ENCODE peak calls at places on chromosomes 7 and 10, in eight cellular contexts. Z, U, B, T, H, L, P and N are unnamed samples.

GRCh38 chr10:26807532-26807931 is 53.2 kb downstream of the ABI1 start:
- DNase-seq in H (no peak), Z (no peak), B (no peak), L (no peak), U (no peak), T (no peak), P (no peak), N (no peak)

GRCh38 chr7:151431768-151432311 is 8.1 kb downstream of the CRYGN start:
- DNase-seq in H (no peak), Z (no peak), T (no peak), L (no peak), B (no peak), U (no peak), P (no peak), N (no peak)

GRCh38 chr7:121485457-121486243 is 89.5 kb upstream of the FAM3C start:
- DNase-seq in L (no peak), P (no peak), B (no peak), H (peak; percentile 60), U (no peak), Z (peak; percentile 31), T (no peak), N (no peak)

GRCh38 chr10:50281967-50282522 is 30.7 kb upstream of the ASAH2 start:
- DNase-seq in Z (no peak), H (no peak), B (no peak), L (no peak), T (no peak), U (no peak), P (no peak), N (no peak)

GRCh38 chr10:71218046-71218832 is 5.9 kb downstream of the UNC5B start:
- DNase-seq in H (peak; percentile 79), T (peak; percentile 53), U (peak; percentile 74), L (no peak), Z (peak; percentile 83), P (no peak), B (no peak), N (peak; percentile 77)

GRCh38 chr7:75691793-75692543 is 46.8 kb downstream of the HIP1 start:
- DNase-seq in L (no peak), H (no peak), B (no peak), U (no peak), T (no peak), P (no peak), Z (no peak), N (no peak)

GRCh38 chr7:107105591-107106245 is 61.2 kb downstream of the PRKAR2B start:
- DNase-seq in P (no peak), H (no peak), T (no peak), U (no peak), L (no peak), Z (no peak), B (no peak), N (no peak)

GRCh38 chr10:17764142-17764541 is 12.1 kb downstream of the TMEM236 start:
- DNase-seq in P (peak; percentile 68), H (no peak), T (no peak), U (no peak), Z (no peak), B (no peak), L (no peak), N (no peak)

GRCh38 chr7:154757756-154758155 is 245.2 kb downstream of the PAXIP1 start:
- DNase-seq in U (no peak), P (no peak), Z (no peak), T (no peak), L (no peak), H (no peak), B (no peak), N (no peak)

GRCh38 chr10:58268454-58268945 is 462 bp upstream of the CISD1 start:
- DNase-seq in H (no peak), B (no peak), U (no peak), T (no peak), L (no peak), Z (no peak), P (no peak), N (no peak)

GRCh38 chr10:126496771-126497545 is 108.7 kb upstream of the ADAM12 start:
- DNase-seq in T (no peak), P (no peak), H (no peak), Z (no peak), L (no peak), B (no peak), U (no peak), N (no peak)

GRCh38 chr10:30384791-30385201 is 35.7 kb upstream of the MTPAP start:
- DNase-seq in Z (peak; percentile 50), T (peak; percentile 48), U (peak; percentile 68), H (peak; percentile 14), B (no peak), L (peak; percentile 76), P (peak; percentile 79), N (peak; percentile 11)

GRCh38 chr7:74097937-74098614 is 14.5 kb downstream of the LIMK1 start:
- DNase-seq in H (peak; percentile 98), B (no peak), Z (peak; percentile 92), T (peak; percentile 92), U (peak; percentile 84), L (no peak), P (no peak), N (no peak)
- H3K27ac ChIP-seq in H (peak overlapping the region; percentile 98), B (no peak overlapping the region), Z (peak overlapping the region; percentile 89), T (peak overlapping the region; percentile 80), U (peak overlapping the region; percentile 97), L (no peak overlapping the region), P (peak overlapping the region; percentile 45), N (peak overlapping the region; percentile 30)

GRCh38 chr7:139131622-139132021 is 22.1 kb upstream of the ZC3HAV1 start:
- DNase-seq in U (no peak), T (no peak), P (no peak), B (no peak), L (no peak), H (no peak), Z (no peak), N (no peak)

GRCh38 chr7:139124084-139124914 is 14.8 kb upstream of the ZC3HAV1 start:
- DNase-seq in Z (no peak), B (no peak), T (no peak), H (no peak), U (no peak), P (no peak), L (peak; percentile 7), N (no peak)

GRCh38 chr7:139127648-139128047 is 18.1 kb upstream of the ZC3HAV1 start:
- DNase-seq in H (no peak), B (no peak), U (no peak), T (peak; percentile 41), P (no peak), Z (no peak), L (no peak), N (no peak)

GRCh38 chr7:139125637-139126036 is 16.1 kb upstream of the ZC3HAV1 start:
- DNase-seq in Z (no peak), U (no peak), L (no peak), H (no peak), T (no peak), P (no peak), B (no peak), N (no peak)
- H3K27me3 ChIP-seq in Z (no peaks in the 10 kb centered on the region), U (no peaks in the 10 kb centered on the region), L (no peaks in the 10 kb centered on the region), H (peaks cover 19% of the 10 kb centered on the region), T (peaks cover 20% of the 10 kb centered on the region), P (no peaks in the 10 kb centered on the region), B (no peaks in the 10 kb centered on the region), N (peaks cover 10% of the 10 kb centered on the region)

DNA sequence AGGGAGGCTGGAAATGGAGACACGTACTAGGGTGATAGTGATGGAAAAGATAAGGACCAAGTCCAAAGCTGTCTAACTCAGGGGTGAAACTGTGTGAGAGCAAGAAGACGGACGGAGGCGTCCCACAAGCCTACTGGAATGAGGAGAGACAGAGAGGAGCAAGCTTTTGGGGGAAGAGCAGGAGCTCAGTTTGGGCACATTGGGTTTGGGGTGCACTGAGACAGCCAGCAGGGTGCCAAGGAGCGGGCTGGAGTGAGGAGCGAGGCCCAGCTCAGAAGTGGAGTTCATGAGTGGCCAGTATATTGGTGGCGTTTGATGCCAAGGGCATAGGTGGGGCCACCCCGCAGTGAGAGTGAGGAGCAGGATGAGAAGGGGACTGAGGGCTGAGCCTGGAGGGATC is 22.6 kb downstream of the GHRHR start:
- DNase-seq in T (no peak), U (no peak), H (no peak), P (no peak), L (no peak), Z (no peak), B (no peak), N (no peak)
- TF ChIP-seq EZH2 in T (no peak), U (no peak), H (no peak), P (no peak), L (no peak), Z (no peak), B (no peak), N (no peak)

GRCh38 chr10:3981300-3981699 is 196.3 kb upstream of the KLF6 start:
- DNase-seq in U (no peak), H (no peak), T (no peak), L (no peak), P (no peak), Z (no peak), B (no peak), N (no peak)

GRCh38 chr10:3978174-3978573 is 193.2 kb upstream of the KLF6 start:
- DNase-seq in L (no peak), U (peak; percentile 57), T (peak; percentile 43), P (no peak), H (peak; percentile 75), Z (peak; percentile 59), B (no peak), N (no peak)

GRCh38 chr10:3980660-3981059 is 195.7 kb upstream of the KLF6 start:
- DNase-seq in L (no peak), H (no peak), Z (no peak), T (no peak), P (no peak), B (no peak), U (no peak), N (no peak)

GRCh38 chr10:3978762-3979161 is 193.8 kb upstream of the KLF6 start:
- DNase-seq in B (no peak), L (no peak), H (no peak), U (no peak), P (no peak), T (no peak), Z (peak; percentile 63), N (no peak)

GRCh38 chr10:3980139-3980538 is 195.1 kb upstream of the KLF6 start:
- DNase-seq in P (no peak), U (no peak), T (no peak), B (no peak), L (no peak), Z (no peak), H (no peak), N (no peak)
- H3K27ac ChIP-seq in P (no peak overlapping the region), U (no peak overlapping the region), T (no peak overlapping the region), B (no peak overlapping the region), L (no peak overlapping the region), Z (no peak overlapping the region), H (no peak overlapping the region), N (no peak overlapping the region)